ENCODE peak calls at places on chromosome 22, in nine cellular contexts. E is A172; P is GM23338; V is upper lobe of right lung; W is Peyer's patch; Y is kidney glomerular epithelial cell; B is foreskin fibroblast; X is cerebellum; H is activated CD8-positive, alpha-beta memory T cell treated with anti-CD3 and anti-CD28 coated beads for 1 hour. J is an unnamed sample.
A peak's percentile ranks its signal among the peaks of the same experiment; 100 is the strongest.

GRCh38 chr22:44143596-44143995 is 37.1 kb upstream of the PARVG start:
- DNase-seq in Y (no peak), B (no peak), W (no peak), X (no peak), P (peak; percentile 39), H (no peak), V (no peak), E (no peak), J (no peak)

GRCh38 chr22:19455585-19456370 is 8.3 kb upstream of the C22orf39 start:
- DNase-seq in P (no peak), X (peak; percentile 66), W (no peak), Y (no peak), V (no peak), B (peak; percentile 17), E (no peak), H (no peak), J (no peak)

GRCh38 chr22:26577081-26577480 is 12.9 kb downstream of the TPST2 start:
- DNase-seq in V (no peak), H (no peak), X (no peak), P (no peak), W (no peak), E (no peak), Y (no peak), B (no peak), J (no peak)

GRCh38 chr22:17472886-17473285 is 90.4 kb upstream of the SLC25A18 start:
- DNase-seq in H (no peak), V (no peak), X (no peak), E (no peak), P (no peak), Y (no peak), B (no peak), W (no peak), J (no peak)

GRCh38 chr22:37659066-37659896 is 758 bp downstream of the PDXP start:
- DNase-seq in E (no peak), W (peak; percentile 88), X (peak; percentile 63), B (no peak), V (no peak), P (no peak), H (no peak), Y (no peak), J (no peak)

GRCh38 chr22:36430863-36431262 is 43.1 kb upstream of the MYH9 start:
- DNase-seq in B (peak; percentile 33), E (peak; percentile 57), Y (no peak), W (no peak), X (no peak), V (no peak), P (no peak), H (no peak), J (no peak)

GRCh38 chr22:17247832-17248231 is 28.6 kb upstream of the ADA2 start:
- DNase-seq in V (no peak), P (peak; percentile 47), E (no peak), W (no peak), B (no peak), Y (no peak), X (no peak), H (no peak), J (no peak)

GRCh38 chr22:49229483-49230193 is 598.0 kb downstream of the BRD1 start:
- DNase-seq in V (no peak), H (no peak), X (no peak), P (no peak), B (no peak), W (no peak), E (no peak), Y (no peak), J (no peak)

GRCh38 chr22:17580461-17581031 is 17.2 kb downstream of the SLC25A18 start:
- DNase-seq in P (peak; percentile 69), W (no peak), V (no peak), X (no peak), Y (no peak), E (no peak), H (no peak), B (no peak), J (no peak)

GRCh38 chr22:17105143-17106129 is 15.7 kb downstream of the TMEM121B start:
- DNase-seq in V (peak; percentile 41), H (no peak), P (no peak), W (no peak), X (no peak), Y (no peak), B (no peak), E (no peak), J (no peak)

GRCh38 chr22:38353142-38353629 is 36.0 kb upstream of the CSNK1E start:
- DNase-seq in Y (peak; percentile 16), X (peak; percentile 81), E (peak; percentile 26), W (peak; percentile 87), H (peak; percentile 54), B (peak; percentile 81), P (peak; percentile 85), V (peak; percentile 87), J (peak; percentile 10)

GRCh38 chr22:28283025-28283654 is 364.1 kb upstream of the PITPNB start:
- DNase-seq in Y (no peak), E (no peak), X (no peak), H (no peak), W (no peak), B (peak; percentile 59), V (no peak), P (no peak), J (no peak)

GRCh38 chr22:38272373-38273134 is at the start of gene TMEM184B:
- DNase-seq in X (peak; percentile 95), P (peak; percentile 82), V (peak; percentile 90), Y (peak; percentile 49), E (no peak), W (peak; percentile 88), B (peak; percentile 90), H (peak; percentile 71), J (no peak)

GRCh38 chr22:47092896-47093311 is 330.5 kb downstream of the TBC1D22A start:
- DNase-seq in X (no peak), H (no peak), Y (no peak), B (peak; percentile 64), W (no peak), V (no peak), P (no peak), E (peak; percentile 25), J (peak; percentile 24)

GRCh38 chr22:46374663-46375474 is 39.4 kb downstream of the TRMU start:
- DNase-seq in P (no peak), B (no peak), Y (no peak), E (no peak), V (peak; percentile 88), H (no peak), W (no peak), X (no peak), J (no peak)

GRCh38 chr22:40385041-40385782 is 14.8 kb downstream of the SGSM3 start:
- DNase-seq in Y (no peak), B (no peak), W (no peak), E (no peak), X (no peak), H (no peak), P (no peak), V (no peak), J (no peak)

GRCh38 chr22:45254789-45255261 is 14.1 kb upstream of the KIAA0930 start:
- DNase-seq in X (no peak), W (no peak), E (no peak), P (no peak), B (no peak), Y (no peak), V (no peak), H (no peak), J (no peak)

GRCh38 chr22:20953342-20953608 is 13.8 kb upstream of the AIFM3 start:
- DNase-seq in W (no peak), V (no peak), P (no peak), E (no peak), Y (no peak), B (no peak), H (no peak), X (no peak), J (no peak)

GRCh38 chr22:24803064-24803542 is 2.9 kb upstream of the SGSM1 start:
- DNase-seq in Y (no peak), X (peak; percentile 69), P (peak; percentile 95), B (peak; percentile 49), H (peak; percentile 38), W (peak; percentile 72), V (peak; percentile 71), E (peak; percentile 5), J (no peak)

J was measured in AG09319.